ENCODE peak calls at places on chromosome 13, in six cellular contexts. One of them, this sample, is unnamed. For H3K36me3 and H3K9me3, the result is how much of the 10 kb centered on the place peaks cover.

GRCh38 chr13:109381546-109382180 is 404.7 kb downstream of the IRS2 start:
- DNase-seq in PC-3: no peak
- DNase-seq in small intestine: no peak
- DNase-seq in gastrocnemius medialis: no peak
- DNase-seq in Panc1: no peak
- DNase-seq in HepG2: no peak
- DNase-seq in this sample: no peak

GRCh38 chr13:50358715-50359367 is 343.6 kb downstream of the KCNRG start:
- DNase-seq in Panc1: no peak
- DNase-seq in PC-3: no peak
- DNase-seq in gastrocnemius medialis: no peak
- DNase-seq in small intestine: no peak
- DNase-seq in HepG2: no peak
- DNase-seq in this sample: no peak

GRCh38 chr13:77810430-77810829 is 108.2 kb downstream of the EDNRB start:
- DNase-seq in PC-3: peak
- DNase-seq in HepG2: no peak
- DNase-seq in gastrocnemius medialis: no peak
- DNase-seq in small intestine: peak
- DNase-seq in Panc1: no peak
- DNase-seq in this sample: no peak

GRCh38 chr13:23488442-23488841 is 54.9 kb upstream of the SACS start:
- DNase-seq in HepG2: peak
- DNase-seq in Panc1: no peak
- DNase-seq in gastrocnemius medialis: peak
- DNase-seq in small intestine: no peak
- DNase-seq in PC-3: peak
- DNase-seq in this sample: no peak

GRCh38 chr13:85261757-85262346 is 537.4 kb downstream of the SLITRK6 start:
- DNase-seq in small intestine: no peak
- DNase-seq in Panc1: no peak
- DNase-seq in PC-3: peak
- DNase-seq in gastrocnemius medialis: no peak
- DNase-seq in HepG2: peak
- DNase-seq in this sample: no peak

GRCh38 chr13:99313473-99313872 is 6.3 kb upstream of the GPR183 start:
- DNase-seq in gastrocnemius medialis: no peak
- DNase-seq in Panc1: no peak
- DNase-seq in PC-3: no peak
- DNase-seq in HepG2: no peak
- DNase-seq in small intestine: no peak
- DNase-seq in this sample: no peak

GRCh38 chr13:71880753-71881541 is 13.9 kb upstream of the DACH1 start:
- DNase-seq in HepG2: no peak
- DNase-seq in PC-3: peak
- DNase-seq in Panc1: no peak
- DNase-seq in gastrocnemius medialis: no peak
- DNase-seq in small intestine: no peak
- DNase-seq in this sample: no peak

GRCh38 chr13:79631260-79631659 is 150.3 kb downstream of the NDFIP2 start:
- DNase-seq in Panc1: peak
- DNase-seq in small intestine: peak
- DNase-seq in gastrocnemius medialis: peak
- DNase-seq in HepG2: no peak
- DNase-seq in PC-3: peak
- DNase-seq in this sample: peak

GRCh38 chr13:52850396-52851152 is 2.1 kb upstream of the PCDH8 start:
- DNase-seq in Panc1: no peak
- DNase-seq in small intestine: peak
- DNase-seq in PC-3: peak
- DNase-seq in HepG2: peak
- DNase-seq in gastrocnemius medialis: no peak
- DNase-seq in this sample: peak

DNA sequence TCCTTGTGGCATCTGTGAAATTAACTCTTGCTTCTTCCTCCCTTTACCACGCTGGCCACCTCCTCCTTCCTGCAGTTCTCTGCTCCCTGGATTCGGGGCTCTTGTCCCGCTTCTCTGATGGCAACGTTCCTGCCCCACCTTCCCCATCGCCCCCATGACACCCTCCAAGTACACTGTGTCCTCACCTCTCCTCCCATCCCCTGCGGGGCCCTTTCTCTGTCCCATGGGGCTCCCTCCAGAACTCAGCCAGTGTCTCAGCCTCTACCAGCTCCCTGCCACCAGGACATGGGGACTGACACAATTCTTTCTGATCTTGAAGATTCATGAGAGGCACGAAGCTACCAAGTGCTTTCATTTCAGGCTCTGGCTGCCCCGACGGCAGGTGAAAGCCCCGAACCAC is 9.1 kb downstream of the CARS2 start:
- DNase-seq in Panc1: no peak
- DNase-seq in gastrocnemius medialis: no peak
- DNase-seq in PC-3: no peak
- DNase-seq in small intestine: no peak
- DNase-seq in HepG2: no peak
- DNase-seq in this sample: no peak
- H3K36me3 ChIP-seq in Panc1: under half
- H3K36me3 ChIP-seq in gastrocnemius medialis: under half
- H3K36me3 ChIP-seq in PC-3: under half
- H3K36me3 ChIP-seq in small intestine: under half
- H3K36me3 ChIP-seq in HepG2: under half
- H3K36me3 ChIP-seq in this sample: half or more

GRCh38 chr13:27968316-27969072 is 621 bp downstream of the CDX2 start:
- DNase-seq in Panc1: no peak
- DNase-seq in gastrocnemius medialis: no peak
- DNase-seq in PC-3: no peak
- DNase-seq in small intestine: no peak
- DNase-seq in HepG2: no peak
- DNase-seq in this sample: no peak
- H3K4me3 ChIP-seq in Panc1: peak
- H3K4me3 ChIP-seq in gastrocnemius medialis: no peak
- H3K4me3 ChIP-seq in PC-3: peak
- H3K4me3 ChIP-seq in small intestine: peak
- H3K4me3 ChIP-seq in HepG2: peak
- H3K4me3 ChIP-seq in this sample: no peak

GRCh38 chr13:59477011-59477410 is 686.7 kb downstream of the DIAPH3 start:
- DNase-seq in PC-3: no peak
- DNase-seq in small intestine: no peak
- DNase-seq in Panc1: no peak
- DNase-seq in gastrocnemius medialis: no peak
- DNase-seq in HepG2: peak
- DNase-seq in this sample: no peak
- H3K9me3 ChIP-seq in PC-3: under half
- H3K9me3 ChIP-seq in small intestine: under half
- H3K9me3 ChIP-seq in Panc1: under half
- H3K9me3 ChIP-seq in gastrocnemius medialis: under half
- H3K9me3 ChIP-seq in HepG2: under half
- H3K9me3 ChIP-seq in this sample: under half

GRCh38 chr13:110689041-110689440 is 16.9 kb downstream of the CARS2 start:
- DNase-seq in Panc1: no peak
- DNase-seq in PC-3: no peak
- DNase-seq in small intestine: no peak
- DNase-seq in gastrocnemius medialis: no peak
- DNase-seq in HepG2: no peak
- DNase-seq in this sample: no peak

GRCh38 chr13:110685305-110685704 is 20.6 kb downstream of the CARS2 start:
- DNase-seq in gastrocnemius medialis: no peak
- DNase-seq in PC-3: no peak
- DNase-seq in small intestine: peak
- DNase-seq in Panc1: no peak
- DNase-seq in HepG2: no peak
- DNase-seq in this sample: no peak

GRCh38 chr13:110689711-110690110 is 16.2 kb downstream of the CARS2 start:
- DNase-seq in gastrocnemius medialis: no peak
- DNase-seq in small intestine: no peak
- DNase-seq in HepG2: no peak
- DNase-seq in PC-3: no peak
- DNase-seq in Panc1: no peak
- DNase-seq in this sample: no peak

GRCh38 chr13:110690516-110690915 is 15.4 kb downstream of the CARS2 start:
- DNase-seq in Panc1: no peak
- DNase-seq in PC-3: no peak
- DNase-seq in HepG2: no peak
- DNase-seq in gastrocnemius medialis: peak
- DNase-seq in small intestine: peak
- DNase-seq in this sample: no peak

GRCh38 chr13:110687736-110688135 is 18.2 kb downstream of the CARS2 start:
- DNase-seq in Panc1: no peak
- DNase-seq in PC-3: no peak
- DNase-seq in small intestine: no peak
- DNase-seq in HepG2: no peak
- DNase-seq in gastrocnemius medialis: no peak
- DNase-seq in this sample: no peak
- H3K36me3 ChIP-seq in Panc1: under half
- H3K36me3 ChIP-seq in PC-3: under half
- H3K36me3 ChIP-seq in small intestine: under half
- H3K36me3 ChIP-seq in HepG2: under half
- H3K36me3 ChIP-seq in gastrocnemius medialis: under half
- H3K36me3 ChIP-seq in this sample: under half

GRCh38 chr13:113489549-113490495 is 689 bp downstream of the DCUN1D2 start:
- DNase-seq in small intestine: peak
- DNase-seq in Panc1: no peak
- DNase-seq in PC-3: peak
- DNase-seq in HepG2: no peak
- DNase-seq in gastrocnemius medialis: no peak
- DNase-seq in this sample: peak

GRCh38 chr13:113488283-113488682 is 2.2 kb downstream of the DCUN1D2 start:
- DNase-seq in small intestine: no peak
- DNase-seq in PC-3: no peak
- DNase-seq in Panc1: no peak
- DNase-seq in gastrocnemius medialis: no peak
- DNase-seq in HepG2: no peak
- DNase-seq in this sample: no peak

GRCh38 chr13:113490496-113491417 is at the start of gene DCUN1D2:
- DNase-seq in PC-3: peak
- DNase-seq in gastrocnemius medialis: peak
- DNase-seq in Panc1: no peak
- DNase-seq in small intestine: peak
- DNase-seq in HepG2: peak
- DNase-seq in this sample: peak

GRCh38 chr13:113491418-113491883 is 940 bp upstream of the DCUN1D2 start:
- DNase-seq in HepG2: no peak
- DNase-seq in small intestine: peak
- DNase-seq in Panc1: no peak
- DNase-seq in gastrocnemius medialis: no peak
- DNase-seq in PC-3: peak
- DNase-seq in this sample: peak

GRCh38 chr13:113489171-113489548 is 1.4 kb downstream of the DCUN1D2 start:
- DNase-seq in HepG2: peak
- DNase-seq in small intestine: peak
- DNase-seq in Panc1: no peak
- DNase-seq in PC-3: peak
- DNase-seq in gastrocnemius medialis: no peak
- DNase-seq in this sample: no peak
- H3K4me3 ChIP-seq in HepG2: peak
- H3K4me3 ChIP-seq in small intestine: no peak
- H3K4me3 ChIP-seq in Panc1: peak
- H3K4me3 ChIP-seq in PC-3: peak
- H3K4me3 ChIP-seq in gastrocnemius medialis: peak
- H3K4me3 ChIP-seq in this sample: peak

DNA sequence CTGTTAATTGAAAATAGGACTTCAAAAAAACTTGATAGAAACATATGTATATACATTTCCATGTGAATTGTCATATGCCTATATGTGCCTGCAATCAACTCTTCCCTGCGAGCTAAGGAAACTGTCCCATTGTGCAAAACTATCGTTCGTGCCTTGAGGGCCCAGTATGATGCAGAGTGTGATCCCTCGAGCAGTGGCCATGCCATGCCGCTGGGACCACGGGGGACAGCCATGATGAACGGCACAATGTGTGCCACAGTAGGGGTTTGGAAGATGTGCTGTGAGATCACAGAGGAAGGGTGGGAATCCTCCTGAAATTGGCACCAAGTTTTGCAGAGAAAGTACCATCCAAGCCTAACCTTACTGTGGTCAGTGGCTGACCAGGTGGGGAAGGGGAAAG is 118.1 kb upstream of the SOX1 start:
- DNase-seq in small intestine: no peak
- DNase-seq in gastrocnemius medialis: no peak
- DNase-seq in PC-3: no peak
- DNase-seq in Panc1: no peak
- DNase-seq in HepG2: no peak
- DNase-seq in this sample: no peak
- H3K9me3 ChIP-seq in small intestine: under half
- H3K9me3 ChIP-seq in gastrocnemius medialis: under half
- H3K9me3 ChIP-seq in PC-3: under half
- H3K9me3 ChIP-seq in Panc1: under half
- H3K9me3 ChIP-seq in HepG2: under half
- H3K9me3 ChIP-seq in this sample: under half

GRCh38 chr13:47955836-47956235 is 45.2 kb downstream of the SUCLA2 start:
- DNase-seq in PC-3: no peak
- DNase-seq in gastrocnemius medialis: no peak
- DNase-seq in HepG2: no peak
- DNase-seq in small intestine: no peak
- DNase-seq in Panc1: no peak
- DNase-seq in this sample: no peak

GRCh38 chr13:47959468-47960088 is 41.5 kb downstream of the SUCLA2 start:
- DNase-seq in Panc1: no peak
- DNase-seq in gastrocnemius medialis: no peak
- DNase-seq in HepG2: no peak
- DNase-seq in PC-3: no peak
- DNase-seq in small intestine: no peak
- DNase-seq in this sample: no peak

GRCh38 chr13:47962237-47962636 is 38.8 kb downstream of the SUCLA2 start:
- DNase-seq in HepG2: no peak
- DNase-seq in Panc1: no peak
- DNase-seq in gastrocnemius medialis: no peak
- DNase-seq in PC-3: no peak
- DNase-seq in small intestine: no peak
- DNase-seq in this sample: no peak

GRCh38 chr13:47957073-47957472 is 44.0 kb downstream of the SUCLA2 start:
- DNase-seq in PC-3: no peak
- DNase-seq in HepG2: no peak
- DNase-seq in small intestine: no peak
- DNase-seq in Panc1: no peak
- DNase-seq in gastrocnemius medialis: no peak
- DNase-seq in this sample: no peak
- H3K36me3 ChIP-seq in PC-3: half or more
- H3K36me3 ChIP-seq in HepG2: under half
- H3K36me3 ChIP-seq in small intestine: under half
- H3K36me3 ChIP-seq in Panc1: under half
- H3K36me3 ChIP-seq in gastrocnemius medialis: under half
- H3K36me3 ChIP-seq in this sample: under half

This sample was measured in heart right ventricle.